ENCODE peak calls at places on chromosomes 6 and 20, in four cellular contexts. V, H, G and A are unnamed samples.
A peak's percentile ranks its signal among the peaks of the same experiment; 100 is the strongest.

GRCh38 chr6:144248470-144249301 is 36.4 kb upstream of the UTRN start:
- DNase-seq in G (no peak), V (peak; percentile 79), H (no peak), A (no peak)

GRCh38 chr20:53914861-53915458 is 155.4 kb downstream of the BCAS1 start:
- DNase-seq in H (no peak), G (no peak), V (no peak), A (no peak)

GRCh38 chr6:143673638-143674037 is 4.1 kb upstream of the PHACTR2 start:
- DNase-seq in H (no peak), G (no peak), V (peak; percentile 62), A (no peak)

GRCh38 chr6:71406871-71407860 is 118.6 kb downstream of the OGFRL1 start:
- DNase-seq in H (no peak), G (no peak), V (no peak), A (no peak)

GRCh38 chr20:35101620-35102019 is 9.0 kb upstream of the TRPC4AP start:
- DNase-seq in V (no peak), G (no peak), H (no peak), A (no peak)

GRCh38 chr20:48823960-48824497 is 3.8 kb downstream of the PREX1 start:
- DNase-seq in V (peak; percentile 89), H (no peak), G (peak; percentile 49), A (no peak)

GRCh38 chr6:170295519-170296422 is 4.9 kb upstream of the DLL1 start:
- DNase-seq in H (peak; percentile 52), G (no peak), V (no peak), A (no peak)

GRCh38 chr6:138545621-138545980 is 46.3 kb upstream of the NHSL1 start:
- DNase-seq in H (peak; percentile 48), G (no peak), V (no peak), A (peak; percentile 84)

GRCh38 chr6:139378226-139378625 is 3.8 kb upstream of the CITED2 start:
- DNase-seq in H (no peak), G (no peak), V (no peak), A (no peak)

GRCh38 chr20:44837949-44838348 is 27.6 kb upstream of the RIMS4 start:
- DNase-seq in H (no peak), G (no peak), V (no peak), A (no peak)

GRCh38 chr6:89978749-89979145 is 84.5 kb downstream of the GJA10 start:
- DNase-seq in H (no peak), V (no peak), G (no peak), A (no peak)

GRCh38 chr6:35310265-35310831 is 12.7 kb downstream of the DEF6 start:
- DNase-seq in G (peak; percentile 24), V (no peak), H (no peak), A (no peak)

GRCh38 chr6:12008366-12009179 is 3.5 kb upstream of the HIVEP1 start:
- DNase-seq in G (peak; percentile 84), H (peak; percentile 77), V (no peak), A (peak; percentile 98)

GRCh38 chr6:165829376-165829775 is 166.3 kb upstream of the PDE10A start:
- DNase-seq in V (no peak), H (no peak), G (no peak), A (no peak)

GRCh38 chr20:62982124-62983075 is 24.4 kb downstream of the BHLHE23 start:
- DNase-seq in H (no peak), G (no peak), V (no peak), A (no peak)

GRCh38 chr6:44217332-44218143 is 812 bp downstream of the MYMX start:
- DNase-seq in G (no peak), V (no peak), H (no peak), A (no peak)

GRCh38 chr6:94622784-94623183 is 954.6 kb upstream of the MANEA start:
- DNase-seq in G (no peak), H (no peak), V (no peak), A (no peak)

GRCh38 chr6:28354688-28355554 is 5.2 kb downstream of the ZKSCAN3 start:
- DNase-seq in H (no peak), G (no peak), V (no peak), A (no peak)

GRCh38 chr6:47438481-47439347 is 38.9 kb upstream of the CD2AP start:
- DNase-seq in V (no peak), G (no peak), H (no peak), A (peak; percentile 56)

GRCh38 chr6:105174512-105174911 is 5.3 kb downstream of the POPDC3 start:
- DNase-seq in V (peak; percentile 68), H (no peak), G (no peak), A (no peak)

GRCh38 chr6:30813623-30814136 is 69.3 kb upstream of the IER3 start:
- DNase-seq in V (no peak), H (no peak), G (no peak), A (no peak)

GRCh38 chr6:129302671-129303070 is 407.3 kb downstream of the ARHGAP18 start:
- DNase-seq in V (no peak), G (no peak), H (no peak), A (no peak)

GRCh38 chr20:9739991-9740390 is 98.9 kb downstream of the PAK5 start:
- DNase-seq in H (no peak), G (no peak), V (no peak), A (no peak)